ENCODE peak calls at places on chromosomes 4 and X, in seven cellular contexts. Z is PC-3; H is AG08395; I is adipocyte; P is activated CD4-positive, CD25-positive, alpha-beta regulatory T cell; Y is A172; A is effector memory CD4-positive, alpha-beta T cell. X is an unnamed sample.

GRCh38 chr4:169604131-169604900 is 8.1 kb downstream of the NEK1 start:
- DNase-seq in H (peak), Z (peak), A (no peak), P (no peak), Y (peak), I (peak), X (peak)

GRCh38 chrX:103464071-103464773 is 55.1 kb downstream of the RAB40A start:
- DNase-seq in Y (peak), I (peak), A (peak), H (peak), Z (peak), P (no peak), X (peak)

GRCh38 chr4:115090483-115091075 is 22.8 kb downstream of the NDST4 start:
- DNase-seq in I (peak), Z (peak), P (no peak), H (peak), A (no peak), Y (peak), X (peak)

GRCh38 chr4:61374612-61374920 is 174.4 kb downstream of the ADGRL3 start:
- DNase-seq in I (peak), Y (no peak), A (no peak), H (no peak), Z (peak), P (no peak), X (no peak)

GRCh38 chrX:133674726-133675470 is 259.6 kb upstream of the GPC4 start:
- DNase-seq in Z (peak), A (no peak), H (no peak), Y (no peak), I (no peak), P (no peak), X (peak)

GRCh38 chr4:187944179-187944578 is 51.4 kb upstream of the ZFP42 start:
- DNase-seq in I (no peak), Y (no peak), Z (no peak), A (no peak), P (no peak), H (no peak), X (no peak)

GRCh38 chrX:109952050-109952449 is 50.9 kb upstream of the TMEM164 start:
- DNase-seq in Y (peak), P (no peak), I (no peak), H (no peak), Z (peak), A (no peak), X (peak)

GRCh38 chr4:10582059-10582686 is 102.4 kb downstream of the CLNK start:
- DNase-seq in P (no peak), H (no peak), Y (peak), A (no peak), Z (peak), I (peak), X (peak)

GRCh38 chr4:244471-244870 is 60.8 kb downstream of the ZNF732 start:
- DNase-seq in A (peak), I (peak), Y (peak), H (peak), P (no peak), Z (peak), X (no peak)

GRCh38 chr4:160877087-160877790 is 1286.6 kb downstream of the FSTL5 start:
- DNase-seq in A (no peak), Y (no peak), Z (peak), I (no peak), H (no peak), P (no peak), X (no peak)

GRCh38 chrX:132208422-132208821 is 10.8 kb downstream of the RAP2C start:
- DNase-seq in A (no peak), P (no peak), Z (no peak), H (no peak), I (no peak), Y (no peak), X (no peak)

GRCh38 chr4:38275331-38275821 is 315.2 kb downstream of the PTTG2 start:
- DNase-seq in P (no peak), Y (no peak), A (no peak), H (no peak), I (no peak), Z (peak), X (peak)

GRCh38 chr4:128311659-128312392 is 24.2 kb upstream of the PGRMC2 start:
- DNase-seq in Y (no peak), Z (peak), P (no peak), A (no peak), H (no peak), I (no peak), X (no peak)

GRCh38 chrX:23854945-23855344 is 52.8 kb downstream of the APOO start:
- DNase-seq in I (peak), P (no peak), Z (no peak), A (no peak), Y (no peak), H (no peak), X (no peak)

GRCh38 chr4:170051402-170051801 is 25.2 kb upstream of the MFAP3L start:
- DNase-seq in P (no peak), I (no peak), Y (no peak), H (no peak), Z (no peak), A (no peak), X (no peak)

GRCh38 chr4:113637823-113638691 is 123.5 kb downstream of the CAMK2D start:
- DNase-seq in A (no peak), Z (no peak), Y (no peak), I (no peak), H (no peak), P (no peak), X (no peak)

GRCh38 chr4:173360587-173361221 is 10.1 kb upstream of the SAP30 start:
- DNase-seq in H (peak), A (no peak), P (no peak), Y (peak), I (peak), Z (peak), X (no peak)

GRCh38 chr4:164440196-164440595 is 313.7 kb upstream of the SMIM31 start:
- DNase-seq in I (no peak), Z (peak), H (no peak), Y (peak), A (no peak), P (no peak), X (peak)

GRCh38 chr4:78602334-78602733 is 50.8 kb downstream of the ANXA3 start:
- DNase-seq in H (peak), Y (no peak), A (no peak), P (no peak), I (no peak), Z (no peak), X (no peak)

GRCh38 chrX:7159132-7159861 is 11.3 kb upstream of the PUDP start:
- DNase-seq in Z (peak), Y (peak), P (no peak), A (no peak), H (peak), I (peak), X (no peak)

GRCh38 chr4:16865897-16866283 is 32.6 kb downstream of the LDB2 start:
- DNase-seq in Y (no peak), Z (no peak), I (no peak), A (no peak), H (no peak), P (no peak), X (no peak)

GRCh38 chr4:142416711-142417275 is 429.3 kb downstream of the INPP4B start:
- DNase-seq in I (no peak), A (no peak), Z (peak), Y (peak), P (no peak), H (no peak), X (no peak)

GRCh38 chrX:9880237-9880636 is 86.9 kb upstream of the CLDN34 start:
- DNase-seq in Z (no peak), A (no peak), Y (no peak), P (no peak), H (no peak), I (no peak), X (no peak)

GRCh38 chr4:114807759-114808404 is 209.3 kb downstream of the UGT8 start:
- DNase-seq in Y (peak), A (peak), H (peak), Z (peak), P (no peak), I (peak), X (peak)

GRCh38 chr4:108433832-108434231 is 186.5 kb upstream of the RPL34 start:
- DNase-seq in Z (peak), H (no peak), P (no peak), Y (no peak), A (no peak), I (peak), X (no peak)

GRCh38 chr4:169270156-169270809 is 473 bp downstream of the SH3RF1 start:
- DNase-seq in A (no peak), I (peak), H (peak), Z (peak), Y (peak), P (no peak), X (no peak)

GRCh38 chr4:76909711-76910110 is 11.8 kb upstream of the SOWAHB start:
- DNase-seq in H (no peak), Y (no peak), A (no peak), P (no peak), I (no peak), Z (no peak), X (no peak)

GRCh38 chr4:177455591-177455990 is 13.4 kb upstream of the AGA start:
- DNase-seq in H (no peak), Y (peak), A (no peak), Z (no peak), P (no peak), I (no peak), X (no peak)

GRCh38 chr4:118280501-118281218 is 72.1 kb downstream of the PRSS12 start:
- DNase-seq in A (peak), P (no peak), I (peak), H (peak), Z (peak), Y (peak), X (peak)

GRCh38 chrX:19245711-19246269 is 97.9 kb upstream of the PDHA1 start:
- DNase-seq in Y (no peak), P (no peak), Z (peak), I (peak), A (no peak), H (no peak), X (no peak)

GRCh38 chrX:49186125-49187027 is at the start of gene PRICKLE3:
- DNase-seq in P (peak), Y (no peak), Z (peak), H (peak), I (peak), A (peak), X (peak)

GRCh38 chr4:149113804-149114430 is 671.7 kb upstream of the NR3C2 start:
- DNase-seq in Z (peak), I (peak), A (no peak), P (no peak), H (peak), Y (peak), X (peak)

GRCh38 chrX:129472116-129472515 is 51.2 kb downstream of the SMARCA1 start:
- DNase-seq in H (peak), Z (peak), Y (no peak), P (no peak), I (peak), A (no peak), X (no peak)

GRCh38 chr4:1014395-1015167 is 3.2 kb downstream of the FGFRL1 start:
- DNase-seq in A (no peak), Y (no peak), P (no peak), H (no peak), Z (no peak), I (no peak), X (no peak)

X was measured in Caki2.